ENCODE peak calls at places on chromosomes 3 and 15, in four cellular contexts. S is OCI-LY7, A is IMR-90, L is HepG2. Z is an unnamed sample.

GRCh38 chr15:88769161-88769971 is 33.9 kb upstream of the ACAN start:
- DNase-seq in S (no peak), A (peak; percentile 5), L (no peak), Z (peak; percentile 32)

GRCh38 chr15:29139072-29139471 is 130.6 kb downstream of the NSMCE3 start:
- DNase-seq in S (no peak), A (no peak), L (no peak), Z (no peak)

GRCh38 chr3:1404270-1404669 is 311.4 kb downstream of the CNTN6 start:
- DNase-seq in S (no peak), A (no peak), L (no peak), Z (peak; percentile 72)

GRCh38 chr3:181017690-181018089 is 28.2 kb upstream of the DNAJC19 start:
- DNase-seq in S (no peak), A (no peak), L (no peak), Z (peak; percentile 25)

GRCh38 chr15:43748376-43748775 is 2.1 kb downstream of the PDIA3 start:
- DNase-seq in S (peak; percentile 24), A (peak; percentile 24), L (no peak), Z (peak; percentile 15)

GRCh38 chr15:84747423-84748273 is 744 bp upstream of the ZNF592 start:
- DNase-seq in S (peak; percentile 84), A (peak; percentile 60), L (peak; percentile 63), Z (peak; percentile 58)

GRCh38 chr15:88246666-88247446 is 9.7 kb downstream of the NTRK3 start:
- DNase-seq in S (peak; percentile 79), A (peak; percentile 39), L (peak; percentile 44), Z (peak; percentile 57)

GRCh38 chr3:190018460-190018859 is 102.2 kb downstream of the P3H2 start:
- DNase-seq in S (no peak), A (no peak), L (no peak), Z (no peak)

GRCh38 chr15:91255788-91256187 is 155.7 kb downstream of the SV2B start:
- DNase-seq in S (no peak), A (no peak), L (no peak), Z (no peak)

GRCh38 chr3:184154909-184155643 is at the start of gene DVL3:
- DNase-seq in S (peak; percentile 74), A (peak; percentile 52), L (peak; percentile 50), Z (peak; percentile 71)

GRCh38 chr15:83716605-83717004 is 62.7 kb downstream of the ADAMTSL3 start:
- DNase-seq in S (no peak), A (no peak), L (no peak), Z (no peak)

GRCh38 chr3:194387276-194387675 is 11.8 kb downstream of the GP5 start:
- DNase-seq in S (no peak), A (no peak), L (no peak), Z (no peak)

GRCh38 chr15:57203906-57204305 is 172.4 kb upstream of the CGNL1 start:
- DNase-seq in S (no peak), A (no peak), L (no peak), Z (no peak)

GRCh38 chr3:149739396-149739795 is 12.9 kb downstream of the COMMD2 start:
- DNase-seq in S (no peak), A (no peak), L (peak; percentile 62), Z (no peak)

GRCh38 chr3:119145500-119146167 is at the start of gene TEX55:
- DNase-seq in S (peak; percentile 31), A (peak; percentile 61), L (peak; percentile 30), Z (peak; percentile 37)

GRCh38 chr3:177338697-177339219 is 141.5 kb upstream of the TBL1XR1 start:
- DNase-seq in S (peak; percentile 42), A (peak; percentile 65), L (peak; percentile 95), Z (peak; percentile 53)

GRCh38 chr3:63364495-63364894 is 86.4 kb downstream of the SYNPR start:
- DNase-seq in S (no peak), A (peak; percentile 42), L (no peak), Z (peak; percentile 72)

GRCh38 chr15:77632760-77633133 is at the start of gene LINGO1:
- DNase-seq in S (no peak), A (no peak), L (no peak), Z (no peak)

GRCh38 chr3:106814231-106814630 is 563.0 kb upstream of the CCDC54 start:
- DNase-seq in S (no peak), A (no peak), L (no peak), Z (peak; percentile 26)

GRCh38 chr15:66700802-66701421 is 1.1 kb upstream of the SMAD6 start:
- DNase-seq in S (peak; percentile 96), A (peak; percentile 91), L (peak; percentile 92), Z (peak; percentile 95)

GRCh38 chr3:168647582-168647981 is 551.9 kb upstream of the GOLIM4 start:
- DNase-seq in S (no peak), A (peak; percentile 21), L (no peak), Z (peak; percentile 2)

GRCh38 chr3:8625991-8626390 is 18.6 kb downstream of the SSUH2 start:
- DNase-seq in S (no peak), A (peak; percentile 54), L (no peak), Z (no peak)

GRCh38 chr3:4426261-4426781 is 40.7 kb downstream of the SUMF1 start:
- DNase-seq in S (no peak), A (peak; percentile 38), L (no peak), Z (no peak)

GRCh38 chr3:10351013-10351735 is 30.3 kb upstream of the SEC13 start:
- DNase-seq in S (no peak), A (no peak), L (no peak), Z (no peak)

GRCh38 chr3:43755511-43756200 is 64.9 kb downstream of the ABHD5 start:
- DNase-seq in S (no peak), A (no peak), L (no peak), Z (no peak)

GRCh38 chr15:78778422-78778821 is 32.8 kb downstream of the ADAMTS7 start:
- DNase-seq in S (no peak), A (no peak), L (no peak), Z (no peak)

GRCh38 chr15:81323944-81324881 is at the start of gene STARD5:
- DNase-seq in S (peak; percentile 96), A (peak; percentile 96), L (peak; percentile 96), Z (peak; percentile 96)

GRCh38 chr3:152190636-152191183 is 78.0 kb upstream of the MBNL1 start:
- DNase-seq in S (no peak), A (no peak), L (peak; percentile 32), Z (no peak)

DNA sequence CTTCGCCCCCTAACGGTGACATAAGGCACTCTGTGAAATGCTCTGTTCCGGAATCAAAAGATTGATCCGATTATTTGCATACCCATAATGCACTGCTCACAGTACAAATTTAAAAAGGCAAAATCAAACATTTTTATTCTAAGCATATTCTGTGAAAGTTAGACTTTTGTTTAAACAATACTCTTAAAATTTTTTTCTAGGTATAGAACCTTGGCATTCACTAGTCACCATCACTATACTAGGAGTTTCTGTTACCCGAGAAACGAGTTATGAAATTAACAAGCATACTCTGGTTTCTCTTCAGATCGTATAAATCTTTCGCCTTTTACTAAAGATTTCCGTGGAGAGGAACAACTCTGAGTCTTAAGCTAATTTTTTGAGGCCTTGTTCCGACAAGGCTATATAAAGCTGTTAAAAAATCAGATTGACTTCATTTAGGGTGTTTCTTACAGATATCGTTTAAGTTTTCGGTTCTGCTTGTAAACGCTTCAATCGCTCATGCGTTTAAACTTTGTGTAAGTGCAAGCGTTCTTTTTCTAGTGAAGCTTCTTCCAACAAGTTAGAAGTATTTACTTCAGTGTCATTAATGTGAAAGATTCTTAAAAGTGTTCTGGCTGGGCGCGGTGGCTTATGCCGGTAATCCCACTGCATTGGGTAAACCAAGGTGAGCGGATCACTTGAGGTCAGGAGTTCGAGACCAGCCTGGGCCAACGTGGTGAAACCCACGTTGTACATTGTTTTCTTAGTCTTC is at the start of gene RNU5B-1:
- DNase-seq in S (peak; percentile 96), A (peak; percentile 98), L (peak; percentile 93), Z (peak; percentile 97)
- TF ChIP-seq CTCF in S (peak; percentile 99), A (peak; percentile 91), L (peak; percentile 78), Z (peak; percentile 88)

DNA sequence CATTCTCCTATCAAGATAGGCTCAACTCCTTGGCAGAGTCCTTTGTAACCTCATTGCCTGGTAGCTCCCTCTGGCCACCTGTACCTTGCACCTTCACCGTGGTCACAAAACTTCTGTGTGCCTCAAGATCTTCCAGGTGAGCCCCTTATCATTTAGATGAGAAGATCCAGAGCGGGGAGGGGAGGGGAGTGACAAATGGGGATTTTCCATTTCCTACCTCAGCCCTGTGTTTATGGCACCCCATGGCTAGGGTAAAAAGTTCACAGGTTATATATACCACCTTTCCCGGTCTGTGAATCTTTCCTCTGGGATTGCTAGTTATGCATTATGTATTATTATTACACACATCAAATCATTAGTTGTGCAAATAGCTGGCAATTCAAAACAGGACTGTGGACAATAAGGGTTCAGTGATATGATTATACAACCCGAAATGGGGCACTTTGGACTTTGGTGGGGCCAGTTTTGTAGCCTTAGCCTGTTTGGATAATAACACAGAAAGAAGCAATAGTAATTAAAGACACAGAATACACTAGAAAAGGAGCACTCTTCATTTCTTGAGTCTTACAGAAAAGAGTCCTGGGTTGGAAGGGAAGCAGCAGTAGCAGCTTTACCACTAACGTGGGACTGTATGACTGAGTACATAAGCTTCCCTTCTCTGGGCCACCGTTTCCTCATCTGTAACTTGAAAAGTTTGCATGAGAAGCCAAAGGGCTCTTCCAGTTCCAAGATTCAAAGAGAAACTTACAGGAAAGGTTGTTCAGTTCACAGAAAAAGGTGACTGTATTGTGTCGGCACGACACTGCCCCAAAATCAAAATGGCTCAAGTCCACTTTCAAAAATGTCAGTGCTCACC is 7.1 kb downstream of the TLE3 start:
- DNase-seq in S (no peak), A (no peak), L (no peak), Z (no peak)
- H3K4me2 ChIP-seq in S (no peak overlapping the region), A (no peak overlapping the region), L (peak overlapping the region; percentile 96), Z (no peak overlapping the region)

GRCh38 chr3:46998852-46999515 is 19.5 kb downstream of the NBEAL2 start:
- DNase-seq in S (no peak), A (no peak), L (no peak), Z (no peak)

GRCh38 chr3:47001731-47002489 is 22.4 kb downstream of the NBEAL2 start:
- DNase-seq in S (no peak), A (no peak), L (no peak), Z (no peak)

GRCh38 chr3:47000922-47001730 is 21.7 kb downstream of the NBEAL2 start:
- DNase-seq in S (no peak), A (no peak), L (no peak), Z (no peak)

GRCh38 chr3:46999516-47000197 is 20.2 kb downstream of the NBEAL2 start:
- DNase-seq in S (no peak), A (no peak), L (no peak), Z (no peak)

DNA sequence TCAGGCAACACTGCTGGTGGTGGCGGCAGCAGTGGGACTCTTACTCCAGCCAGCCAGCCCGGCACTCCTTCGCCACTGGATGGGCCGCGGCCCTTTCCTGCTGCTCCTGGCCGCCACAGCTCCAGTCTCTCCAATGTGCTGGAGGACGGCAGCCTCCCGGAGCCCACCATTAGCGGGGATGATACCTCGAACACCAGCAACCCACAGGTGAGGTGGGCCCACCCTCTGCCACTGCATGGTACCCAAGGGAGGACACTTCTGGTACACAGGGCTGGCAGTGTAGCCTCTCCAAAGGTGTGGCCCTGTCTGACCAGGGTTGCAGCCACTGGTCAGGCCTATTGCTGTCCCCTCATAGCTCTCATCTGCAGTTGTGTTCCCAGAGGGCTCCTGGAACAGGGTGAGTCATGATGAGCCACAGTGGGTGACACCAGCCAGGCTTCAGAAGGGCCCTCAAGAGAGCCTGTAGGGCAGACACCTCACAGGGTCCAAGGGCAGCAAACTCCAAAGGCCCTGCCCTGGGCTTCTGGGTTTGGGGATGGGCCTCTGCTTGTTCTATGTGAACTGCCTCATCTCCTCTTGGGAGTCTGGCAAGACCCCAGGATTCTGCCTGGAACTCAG is 20.8 kb downstream of the NBEAL2 start:
- DNase-seq in S (no peak), A (peak; percentile 46), L (no peak), Z (no peak)
- H3K36me3 ChIP-seq in S (peaks cover 77% of the 10 kb centered on the region), A (peaks cover 4% of the 10 kb centered on the region), L (peaks cover 8% of the 10 kb centered on the region), Z (no peaks in the 10 kb centered on the region)

GRCh38 chr3:45946307-45946706 is 3.0 kb downstream of the CXCR6 start:
- DNase-seq in S (no peak), A (no peak), L (no peak), Z (no peak)
- TF ChIP-seq CTCF in S (no peak), A (no peak), L (no peak), Z (no peak)

GRCh38 chr3:196843435-196844110 is 24.1 kb upstream of the SENP5 start:
- DNase-seq in S (no peak), A (no peak), L (no peak), Z (no peak)

GRCh38 chr3:196849180-196849721 is 18.5 kb upstream of the SENP5 start:
- DNase-seq in S (no peak), A (no peak), L (no peak), Z (no peak)
- H3K4me2 ChIP-seq in S (no peak overlapping the region), A (no peak overlapping the region), L (no peak overlapping the region), Z (no peak overlapping the region)

Z was measured in fibroblast of lung.